ENCODE peak calls at places on chromosomes 5 and 9, in four cellular contexts. M is A549, I is GM12891, R is transverse colon. L is an unnamed sample.

GRCh38 chr5:159175547-159175946 is 33.8 kb downstream of the RNF145 start:
- DNase-seq in R (no peak), M (no peak), I (no peak), L (no peak)

GRCh38 chr5:113122053-113122452 is 145.5 kb downstream of the DCP2 start:
- DNase-seq in I (no peak), M (no peak), R (no peak), L (no peak)

GRCh38 chr5:172642046-172642409 is 965 bp downstream of the NEURL1B start:
- DNase-seq in R (no peak), I (no peak), M (no peak), L (no peak)

GRCh38 chr9:98057095-98057799 is 715 bp downstream of the NANS start:
- DNase-seq in M (no peak), I (no peak), R (no peak), L (peak)

GRCh38 chr5:162068412-162068811 is 839 bp downstream of the GABRG2 start:
- DNase-seq in I (peak), R (no peak), M (no peak), L (peak)

GRCh38 chr5:146873186-146873917 is 5.2 kb downstream of the PPP2R2B start:
- DNase-seq in M (no peak), I (no peak), R (no peak), L (no peak)

GRCh38 chr9:115786321-115786720 is 367.3 kb upstream of the PAPPA start:
- DNase-seq in R (no peak), I (no peak), M (no peak), L (no peak)

GRCh38 chr9:104927912-104928740 is at the start of gene ABCA1:
- DNase-seq in M (peak), R (peak), I (peak), L (peak)

GRCh38 chr5:41793156-41793770 is 77.0 kb downstream of the OXCT1 start:
- DNase-seq in R (peak), M (no peak), I (no peak), L (no peak)

GRCh38 chr5:23614422-23614821 is 107.0 kb downstream of the PRDM9 start:
- DNase-seq in R (no peak), I (no peak), M (no peak), L (no peak)

GRCh38 chr9:21965401-21965951 is 28.7 kb downstream of the CDKN2A start:
- DNase-seq in R (peak), I (peak), M (no peak), L (peak)

GRCh38 chr5:56211298-56211865 is 21.7 kb downstream of the ANKRD55 start:
- DNase-seq in M (peak), R (no peak), I (no peak), L (no peak)

GRCh38 chr5:81420039-81420667 is 26.2 kb upstream of the ACOT12 start:
- DNase-seq in R (no peak), M (peak), I (no peak), L (no peak)

GRCh38 chr5:139156814-139157213 is 41.4 kb downstream of the SIL1 start:
- DNase-seq in I (no peak), R (no peak), M (no peak), L (peak)

GRCh38 chr5:169258372-169259000 is 42.5 kb downstream of the SLIT3 start:
- DNase-seq in I (no peak), R (no peak), M (no peak), L (no peak)

GRCh38 chr5:131671994-131672655 is 37.1 kb upstream of the RAPGEF6 start:
- DNase-seq in M (no peak), R (no peak), I (no peak), L (no peak)

GRCh38 chr5:59893061-59893435 is 478 bp downstream of the PDE4D start:
- DNase-seq in M (no peak), R (no peak), I (peak), L (no peak)

GRCh38 chr9:106733828-106734227 is 129.1 kb upstream of the ZNF462 start:
- DNase-seq in I (no peak), R (no peak), M (no peak), L (no peak)

GRCh38 chr5:98556707-98557106 is 216.8 kb upstream of the RGMB start:
- DNase-seq in I (no peak), R (no peak), M (no peak), L (no peak)

GRCh38 chr5:158431369-158432029 is 572.6 kb upstream of the CLINT1 start:
- DNase-seq in I (no peak), R (no peak), M (no peak), L (no peak)

GRCh38 chr5:153543959-153544470 is 53.5 kb downstream of the GRIA1 start:
- DNase-seq in M (no peak), I (no peak), R (no peak), L (no peak)

GRCh38 chr9:110192531-110193326 is 15.2 kb downstream of the C9orf152 start:
- DNase-seq in M (no peak), I (no peak), R (no peak), L (no peak)

GRCh38 chr5:159163027-159163699 is 46.2 kb downstream of the RNF145 start:
- DNase-seq in I (no peak), M (peak), R (no peak), L (no peak)

GRCh38 chr5:38532165-38532669 is 24.2 kb downstream of the LIFR start:
- DNase-seq in I (no peak), M (no peak), R (no peak), L (no peak)

GRCh38 chr9:83027153-83027867 is 35.6 kb downstream of the RASEF start:
- DNase-seq in M (peak), I (no peak), R (no peak), L (no peak)

GRCh38 chr5:64827703-64828102 is 59.0 kb downstream of the CWC27 start:
- DNase-seq in R (no peak), M (no peak), I (no peak), L (no peak)

GRCh38 chr9:99253772-99254431 is 31.8 kb downstream of the SEC61B start:
- DNase-seq in M (no peak), I (peak), R (peak), L (peak)

GRCh38 chr5:73299017-73299630 is 126.1 kb downstream of the TMEM174 start:
- DNase-seq in M (no peak), R (no peak), I (no peak), L (peak)

GRCh38 chr5:26024774-26025173 is 1013.6 kb downstream of the CDH9 start:
- DNase-seq in I (no peak), M (no peak), R (no peak), L (no peak)

GRCh38 chr9:4297795-4298254 is 2.0 kb downstream of the GLIS3 start:
- DNase-seq in R (peak), M (peak), I (peak), L (peak)

GRCh38 chr5:39424751-39425524 is at the start of gene DAB2:
- DNase-seq in I (peak), M (peak), R (peak), L (peak)

GRCh38 chr9:101219030-101219429 is 165.8 kb downstream of the BAAT start:
- DNase-seq in I (no peak), M (no peak), R (no peak), L (no peak)

GRCh38 chr5:107515521-107515920 is 155.2 kb downstream of the EFNA5 start:
- DNase-seq in M (no peak), I (no peak), R (no peak), L (no peak)

GRCh38 chr9:69476797-69477196 is 151.8 kb downstream of the ENTREP1 start:
- DNase-seq in R (no peak), M (no peak), I (no peak), L (no peak)

GRCh38 chr5:42824347-42824976 is 12.8 kb upstream of the SELENOP start:
- DNase-seq in R (no peak), M (no peak), I (no peak), L (no peak)
- TF ChIP-seq POLR2A in R (no peak), M (no peak), I (no peak), L (no peak)

DNA sequence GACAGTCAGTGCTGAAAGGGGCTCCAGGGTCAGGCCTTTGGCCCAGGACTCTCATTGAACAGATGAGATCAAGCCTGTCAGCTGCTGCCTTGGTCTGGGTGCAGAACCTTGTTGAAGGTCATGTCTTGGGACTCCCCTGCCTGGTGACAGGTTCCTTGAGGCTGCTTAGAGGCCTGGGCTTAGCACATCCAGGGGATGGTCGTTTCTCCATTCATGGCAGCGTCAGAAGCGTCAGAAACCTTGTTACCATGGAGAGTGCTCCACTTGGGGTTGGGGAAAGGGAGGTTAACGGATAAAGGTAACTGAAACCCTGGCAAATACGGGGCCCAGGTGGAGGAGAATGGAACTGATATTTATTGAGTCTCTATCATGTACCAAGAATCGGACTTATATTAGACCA is 8.8 kb downstream of the ARPC5L start:
- DNase-seq in M (no peak), R (no peak), I (no peak), L (peak)
- TF ChIP-seq POLR2A in M (no peak), R (no peak), I (no peak), L (no peak)

GRCh38 chr9:15306757-15307522 is at the start of gene TTC39B:
- DNase-seq in I (peak), M (peak), R (peak), L (peak)
- TF ChIP-seq POLR2A in I (no peak), M (peak), R (peak), L (peak)

GRCh38 chr9:133440884-133441283 is 18.7 kb downstream of the ADAMTS13 start:
- DNase-seq in R (no peak), I (peak), M (no peak), L (no peak)
- TF ChIP-seq POLR2A in R (no peak), I (peak), M (no peak), L (no peak)

GRCh38 chr9:14314929-14315753 is 1.2 kb upstream of the NFIB start:
- DNase-seq in M (peak), I (no peak), R (peak), L (peak)
- TF ChIP-seq POLR2A in M (peak), I (no peak), R (peak), L (no peak)

DNA sequence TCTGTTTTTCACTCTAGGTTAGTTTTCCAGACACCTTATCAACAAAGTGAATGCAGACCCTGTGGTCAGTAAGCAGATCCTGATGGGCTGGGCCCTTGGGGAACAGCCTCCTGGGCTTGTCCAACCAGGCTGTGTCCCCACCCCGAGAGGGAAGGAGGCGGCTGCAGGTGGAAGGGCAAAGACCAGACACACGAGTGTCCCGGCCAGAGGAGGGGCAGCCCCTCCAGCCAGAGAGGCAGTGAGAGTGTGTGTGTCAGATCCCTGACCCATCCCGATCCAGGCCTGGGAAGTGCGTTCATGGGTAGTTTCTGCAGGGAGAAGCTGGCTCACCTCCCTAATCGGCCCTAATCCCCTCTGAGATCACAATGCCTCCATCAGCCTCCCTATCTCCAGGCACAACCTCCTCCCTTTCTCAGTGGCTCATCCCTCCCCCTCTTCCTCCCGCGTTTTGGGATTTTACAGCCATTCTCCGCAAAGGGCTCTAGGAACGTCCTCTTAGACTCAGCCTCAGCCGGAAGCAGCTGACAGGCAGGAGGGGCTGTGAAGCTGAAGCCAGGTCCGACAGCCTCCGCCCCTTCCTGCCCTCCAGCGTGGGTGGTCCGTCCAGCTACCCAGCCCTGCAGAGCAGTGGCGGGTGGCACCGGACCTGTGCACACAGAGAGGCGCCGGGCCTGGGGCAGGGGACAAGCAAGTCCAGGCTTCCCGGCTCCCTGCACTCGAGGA is 9.7 kb downstream of the SLC12A7 start:
- DNase-seq in R (no peak), I (no peak), M (no peak), L (peak)
- TF ChIP-seq POLR2A in R (no peak), I (no peak), M (no peak), L (no peak)

GRCh38 chr5:123125953-123126352 is 36.9 kb downstream of the PRDM6 start:
- DNase-seq in R (no peak), M (no peak), I (no peak), L (no peak)

GRCh38 chr5:123120197-123120596 is 31.2 kb downstream of the PRDM6 start:
- DNase-seq in R (no peak), M (peak), I (no peak), L (no peak)

GRCh38 chr5:123125172-123125508 is 36.1 kb downstream of the PRDM6 start:
- DNase-seq in R (no peak), M (no peak), I (no peak), L (no peak)

GRCh38 chr5:123122273-123122672 is 33.2 kb downstream of the PRDM6 start:
- DNase-seq in R (no peak), M (no peak), I (no peak), L (no peak)

GRCh38 chr5:123124495-123125171 is 35.6 kb downstream of the PRDM6 start:
- DNase-seq in R (no peak), M (no peak), I (no peak), L (no peak)
- TF ChIP-seq POLR2A in R (no peak), M (no peak), I (no peak), L (no peak)

DNA sequence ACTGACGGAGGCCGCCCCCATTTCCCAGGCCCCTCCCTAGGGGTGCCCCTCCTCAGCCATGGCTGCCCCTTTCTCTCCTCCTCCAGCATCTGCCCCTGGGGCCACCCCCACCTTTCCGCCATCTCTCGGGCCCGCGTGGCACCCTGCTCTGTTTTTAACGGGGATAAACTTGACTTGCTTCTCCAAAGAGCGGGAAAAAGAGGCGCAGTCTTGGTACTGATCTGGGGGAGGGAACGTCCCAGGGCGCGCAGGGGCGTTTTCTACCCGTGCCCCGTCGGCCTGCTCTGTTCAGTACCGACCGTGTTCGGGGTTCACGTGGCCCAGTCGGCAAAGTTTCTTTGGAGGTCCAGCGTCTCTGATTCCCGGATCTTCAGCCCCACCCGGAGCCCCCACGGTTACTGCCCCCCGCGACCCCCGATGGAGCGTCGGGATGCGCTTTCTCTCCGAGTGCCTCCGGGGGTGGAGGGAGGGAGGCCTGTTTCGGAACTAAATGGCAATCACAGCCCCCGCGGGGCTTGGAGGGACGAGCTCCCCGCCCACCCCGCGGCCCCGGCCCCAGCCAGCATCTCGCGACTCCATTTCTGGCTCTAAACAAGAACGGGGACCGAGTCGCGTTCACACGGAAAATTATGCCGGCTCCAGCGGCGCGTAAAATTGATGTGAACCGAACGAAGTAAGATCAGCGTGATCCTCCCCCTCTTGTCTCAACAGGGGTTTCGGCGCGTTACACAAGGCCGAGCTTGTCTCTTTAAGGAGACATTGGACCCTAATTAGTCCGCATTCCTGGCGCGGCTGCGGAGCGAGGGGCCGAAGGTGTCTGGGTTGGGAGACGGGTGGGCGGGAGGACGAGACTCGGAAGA is 1.1 kb upstream of the TLE4 start:
- DNase-seq in I (no peak), R (peak), M (peak), L (peak)
- TF ChIP-seq POLR2A in I (no peak), R (no peak), M (peak), L (no peak)